ENCODE peak calls at places on chromosomes 2 and 18, in five cellular contexts. Y, M, A, W and Z are unnamed samples.

GRCh38 chr2:218516614-218517013 is 51.5 kb downstream of the USP37 start:
- DNase-seq in Y (peak), M (peak), A (no peak), W (peak), Z (no peak)

GRCh38 chr2:54497738-54498680 is 41.9 kb downstream of the SPTBN1 start:
- DNase-seq in Y (peak), M (peak), A (no peak), W (peak), Z (no peak)

GRCh38 chr2:126990200-126990599 is 91.5 kb downstream of the TEX51 start:
- DNase-seq in Y (no peak), M (no peak), A (no peak), W (no peak), Z (no peak)

GRCh38 chr2:5877360-5877759 is 185.2 kb downstream of the SOX11 start:
- DNase-seq in Y (no peak), M (peak), A (no peak), W (no peak), Z (no peak)

GRCh38 chr2:84631985-84632384 is 115.7 kb downstream of the DNAH6 start:
- DNase-seq in Y (no peak), M (no peak), A (no peak), W (no peak), Z (no peak)

GRCh38 chr2:8906208-8906607 is 68.8 kb upstream of the KIDINS220 start:
- DNase-seq in Y (peak), M (peak), A (no peak), W (no peak), Z (no peak)

GRCh38 chr2:112885503-112885897 is 25.5 kb upstream of the IL37 start:
- DNase-seq in Y (peak), M (no peak), A (no peak), W (no peak), Z (no peak)

GRCh38 chr2:235283246-235283645 is 210.6 kb upstream of the AGAP1 start:
- DNase-seq in Y (peak), M (no peak), A (no peak), W (no peak), Z (no peak)

GRCh38 chr2:31511376-31511775 is 69.4 kb downstream of the SRD5A2 start:
- DNase-seq in Y (peak), M (no peak), A (no peak), W (no peak), Z (no peak)

GRCh38 chr18:55790296-55790695 is 202.3 kb upstream of the TCF4 start:
- DNase-seq in Y (peak), M (peak), A (no peak), W (no peak), Z (peak)

GRCh38 chr2:68018727-68019126 is 44.1 kb downstream of the C1D start:
- DNase-seq in Y (no peak), M (no peak), A (no peak), W (no peak), Z (no peak)

GRCh38 chr2:215271466-215271865 is 40.4 kb upstream of the ATIC start:
- DNase-seq in Y (no peak), M (no peak), A (no peak), W (no peak), Z (no peak)

GRCh38 chr2:23828986-23829385 is 97.9 kb downstream of the ATAD2B start:
- DNase-seq in Y (peak), M (no peak), A (no peak), W (no peak), Z (no peak)

GRCh38 chr2:37198681-37199065 is 2.4 kb downstream of the CEBPZOS start:
- DNase-seq in Y (no peak), M (no peak), A (no peak), W (no peak), Z (no peak)

GRCh38 chr18:31555971-31556747 is 35.5 kb upstream of the TTR start:
- DNase-seq in Y (peak), M (peak), A (peak), W (peak), Z (peak)

GRCh38 chr2:226540204-226540994 is 259.2 kb downstream of the IRS1 start:
- DNase-seq in Y (no peak), M (no peak), A (no peak), W (no peak), Z (no peak)

GRCh38 chr2:183868153-183868552 is 730.2 kb upstream of the ZNF804A start:
- DNase-seq in Y (peak), M (peak), A (no peak), W (no peak), Z (no peak)

GRCh38 chr2:169036717-169037450 is 5.8 kb upstream of the ABCB11 start:
- DNase-seq in Y (no peak), M (no peak), A (no peak), W (no peak), Z (no peak)

GRCh38 chr2:55862673-55863390 is 60.8 kb downstream of the EFEMP1 start:
- DNase-seq in Y (peak), M (peak), A (peak), W (no peak), Z (peak)

GRCh38 chr18:74775239-74775638 is 177.6 kb downstream of the ZNF407 start:
- DNase-seq in Y (peak), M (peak), A (no peak), W (no peak), Z (no peak)

GRCh38 chr2:74037379-74037860 is 52.7 kb downstream of the TET3 start:
- DNase-seq in Y (peak), M (peak), A (no peak), W (peak), Z (no peak)

GRCh38 chr2:218671077-218671653 is 637 bp downstream of the RNF25 start:
- DNase-seq in Y (peak), M (no peak), A (no peak), W (no peak), Z (no peak)

GRCh38 chr2:234001380-234001993 is 49.0 kb upstream of the SPP2 start:
- DNase-seq in Y (no peak), M (no peak), A (no peak), W (no peak), Z (no peak)

GRCh38 chr2:78541451-78542267 is 483.8 kb upstream of the REG3G start:
- DNase-seq in Y (no peak), M (no peak), A (no peak), W (peak), Z (no peak)

GRCh38 chr18:9722691-9723090 is 14.6 kb downstream of the RAB31 start:
- DNase-seq in Y (no peak), M (no peak), A (no peak), W (no peak), Z (no peak)

GRCh38 chr2:19769513-19769912 is 132.3 kb downstream of the TTC32 start:
- DNase-seq in Y (peak), M (no peak), A (no peak), W (no peak), Z (no peak)

GRCh38 chr2:199186226-199186864 is 271.4 kb downstream of the SATB2 start:
- DNase-seq in Y (no peak), M (no peak), A (no peak), W (no peak), Z (no peak)

GRCh38 chr2:164840458-164840929 is 1.1 kb downstream of the COBLL1 start:
- DNase-seq in Y (no peak), M (no peak), A (peak), W (no peak), Z (no peak)

GRCh38 chr2:187263675-187264580 is 184.1 kb downstream of the CALCRL start:
- DNase-seq in Y (no peak), M (no peak), A (no peak), W (no peak), Z (no peak)
- H3K4me3 ChIP-seq in Y (no peak), M (no peak), A (no peak), W (no peak), Z (no peak)

GRCh38 chr2:3596891-3597290 is 2.0 kb downstream of the COLEC11 start:
- DNase-seq in Y (no peak), M (no peak), A (no peak), W (no peak), Z (no peak)

GRCh38 chr2:3594493-3595281 is at the start of gene COLEC11:
- DNase-seq in Y (no peak), M (peak), A (peak), W (peak), Z (no peak)

GRCh38 chr2:3595409-3595808 is 497 bp downstream of the COLEC11 start:
- DNase-seq in Y (no peak), M (no peak), A (no peak), W (no peak), Z (no peak)

GRCh38 chr2:3597567-3597966 is 2.7 kb downstream of the COLEC11 start:
- DNase-seq in Y (no peak), M (no peak), A (no peak), W (no peak), Z (no peak)

GRCh38 chr2:3595985-3596384 is 1.1 kb downstream of the COLEC11 start:
- DNase-seq in Y (no peak), M (no peak), A (no peak), W (no peak), Z (no peak)
- TF ChIP-seq CTCF in Y (no peak), M (no peak), A (no peak), W (no peak), Z (no peak)

GRCh38 chr2:172098287-172098649 is 4.4 kb downstream of the DLX2 start:
- DNase-seq in Y (no peak), M (no peak), A (no peak), W (no peak), Z (no peak)
- H3K4me3 ChIP-seq in Y (no peak), M (no peak), A (no peak), W (no peak), Z (no peak)

GRCh38 chr2:150125708-150126107 is 361.8 kb downstream of the RND3 start:
- DNase-seq in Y (peak), M (peak), A (no peak), W (no peak), Z (peak)
- TF ChIP-seq CTCF in Y (peak), M (peak), A (no peak), W (no peak), Z (peak)

DNA sequence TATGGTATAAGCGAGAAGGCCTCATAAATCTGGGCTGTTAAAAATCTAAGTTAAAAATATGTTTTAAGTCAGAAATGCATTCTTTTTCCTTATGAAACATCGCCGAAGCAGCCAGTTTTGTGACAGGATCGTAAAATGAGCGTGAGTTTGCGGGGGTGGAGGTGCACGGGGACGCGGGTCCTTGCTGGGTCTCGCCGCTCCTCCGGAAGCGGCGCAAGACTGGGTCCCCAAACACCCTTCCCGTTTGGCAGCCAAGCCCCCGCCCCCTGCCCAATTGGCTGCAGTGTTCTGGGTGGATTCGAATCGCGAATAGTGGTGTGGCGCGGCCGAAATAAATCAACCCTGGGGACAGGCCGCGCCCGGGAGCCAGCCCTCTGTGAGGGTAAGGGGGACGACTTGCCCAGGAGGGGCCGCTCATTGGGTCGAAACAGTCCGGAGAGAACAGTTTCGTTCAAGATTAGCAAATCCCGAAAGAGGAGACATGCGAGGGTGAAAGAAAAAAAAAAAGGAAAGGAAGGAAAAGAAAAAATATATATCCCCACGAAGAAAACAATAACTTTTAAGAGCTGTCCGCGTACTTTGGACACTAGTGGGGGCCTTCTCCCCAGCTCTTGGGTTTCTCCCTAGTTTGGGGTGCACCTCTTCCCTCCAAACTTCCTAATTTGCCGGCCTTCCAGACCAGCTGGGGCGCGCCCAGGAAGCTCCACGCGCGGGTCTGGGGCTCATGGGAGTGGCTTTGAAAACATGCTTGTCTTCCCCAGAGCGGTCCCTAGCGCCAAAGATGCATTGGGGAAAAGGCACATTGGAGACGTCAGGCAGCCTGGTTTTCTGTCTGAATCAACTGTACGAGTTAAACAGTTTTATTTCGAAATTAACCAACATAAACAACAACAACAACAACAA is 3.1 kb upstream of the GATA6 start:
- DNase-seq in Y (no peak), M (no peak), A (peak), W (no peak), Z (no peak)
- H3K4me3 ChIP-seq in Y (no peak), M (no peak), A (peak), W (no peak), Z (no peak)

DNA sequence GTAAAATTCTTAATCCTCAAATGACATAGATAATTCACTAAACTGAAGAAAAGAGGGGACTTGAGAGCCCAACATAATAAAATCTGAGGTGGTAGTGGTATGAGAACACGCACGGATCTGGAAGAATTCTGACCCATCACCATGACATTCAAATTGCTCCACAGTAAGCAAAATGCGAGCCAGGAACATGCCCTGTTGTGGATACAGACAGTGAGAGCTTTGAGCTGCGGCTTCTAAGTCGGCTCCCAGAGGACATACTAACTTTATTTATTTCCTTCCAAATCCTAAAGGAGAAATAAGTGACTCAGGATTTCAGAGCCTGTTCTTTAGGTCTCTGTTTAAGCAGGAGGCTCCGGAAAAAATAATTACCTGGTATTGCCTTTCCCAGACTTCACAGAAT is 143.4 kb upstream of the SMAD7 start:
- DNase-seq in Y (peak), M (peak), A (no peak), W (no peak), Z (no peak)
- TF ChIP-seq CTCF in Y (no peak), M (no peak), A (no peak), W (no peak), Z (no peak)

GRCh38 chr2:232444409-232445148 is 11.4 kb upstream of the ALPI start:
- DNase-seq in Y (peak), M (peak), A (peak), W (peak), Z (no peak)
- H3K4me3 ChIP-seq in Y (no peak), M (no peak), A (no peak), W (no peak), Z (no peak)

GRCh38 chr2:142989276-142990204 is 112.1 kb downstream of the KYNU start:
- DNase-seq in Y (peak), M (no peak), A (no peak), W (no peak), Z (no peak)
- TF ChIP-seq CTCF in Y (peak), M (no peak), A (peak), W (peak), Z (peak)